ENCODE peak calls at places on chromosomes 6 and 20, in four cellular contexts. One of them, this sample, is unnamed.

GRCh38 chr20:35085477-35086225 is 7.0 kb downstream of the TRPC4AP start:
- DNase-seq in HL-60: peak
- DNase-seq in K562: no peak
- DNase-seq in GM12878: no peak
- DNase-seq in this sample: no peak

GRCh38 chr6:98944598-98945011 is 3.1 kb downstream of the FBXL4 start:
- DNase-seq in HL-60: no peak
- DNase-seq in K562: no peak
- DNase-seq in GM12878: no peak
- DNase-seq in this sample: no peak

GRCh38 chr6:91569071-91569470 is 982.2 kb upstream of the MAP3K7 start:
- DNase-seq in HL-60: no peak
- DNase-seq in K562: no peak
- DNase-seq in GM12878: no peak
- DNase-seq in this sample: no peak

GRCh38 chr6:144718431-144718830 is 433.3 kb downstream of the UTRN start:
- DNase-seq in HL-60: no peak
- DNase-seq in K562: no peak
- DNase-seq in GM12878: no peak
- DNase-seq in this sample: no peak

GRCh38 chr6:16239798-16240123 is 1.4 kb downstream of the GMPR start:
- DNase-seq in HL-60: no peak
- DNase-seq in K562: peak
- DNase-seq in GM12878: no peak
- DNase-seq in this sample: peak

GRCh38 chr20:44959082-44959895 is 908 bp downstream of the TOMM34 start:
- DNase-seq in HL-60: peak
- DNase-seq in K562: no peak
- DNase-seq in GM12878: no peak
- DNase-seq in this sample: no peak

GRCh38 chr6:74177496-74177895 is 481.5 kb downstream of the CD109 start:
- DNase-seq in HL-60: no peak
- DNase-seq in K562: no peak
- DNase-seq in GM12878: no peak
- DNase-seq in this sample: no peak

GRCh38 chr6:31541059-31541657 is 645 bp downstream of the DDX39B start:
- DNase-seq in HL-60: peak
- DNase-seq in K562: peak
- DNase-seq in GM12878: no peak
- DNase-seq in this sample: no peak

GRCh38 chr20:47956261-47956995 is 171.1 kb upstream of the SULF2 start:
- DNase-seq in HL-60: no peak
- DNase-seq in K562: no peak
- DNase-seq in GM12878: no peak
- DNase-seq in this sample: no peak

GRCh38 chr6:100657678-100658330 is 193.1 kb upstream of the SIM1 start:
- DNase-seq in HL-60: no peak
- DNase-seq in K562: no peak
- DNase-seq in GM12878: no peak
- DNase-seq in this sample: no peak

GRCh38 chr6:107511410-107512070 is 21.6 kb downstream of the SOBP start:
- DNase-seq in HL-60: no peak
- DNase-seq in K562: no peak
- DNase-seq in GM12878: no peak
- DNase-seq in this sample: no peak

GRCh38 chr6:104527761-104528415 is 331.8 kb downstream of the HACE1 start:
- DNase-seq in HL-60: peak
- DNase-seq in K562: peak
- DNase-seq in GM12878: no peak
- DNase-seq in this sample: no peak

GRCh38 chr6:27267865-27268444 is 20.5 kb downstream of the PRSS16 start:
- DNase-seq in HL-60: no peak
- DNase-seq in K562: no peak
- DNase-seq in GM12878: no peak
- DNase-seq in this sample: no peak

GRCh38 chr6:134049176-134049575 is 3.2 kb downstream of the SLC2A12 start:
- DNase-seq in HL-60: no peak
- DNase-seq in K562: no peak
- DNase-seq in GM12878: no peak
- DNase-seq in this sample: no peak

GRCh38 chr6:137761487-137761886 is 105.6 kb upstream of the TNFAIP3 start:
- DNase-seq in HL-60: no peak
- DNase-seq in K562: no peak
- DNase-seq in GM12878: no peak
- DNase-seq in this sample: no peak

GRCh38 chr6:170137176-170137891 is 153.5 kb downstream of the DLL1 start:
- DNase-seq in HL-60: no peak
- DNase-seq in K562: no peak
- DNase-seq in GM12878: no peak
- DNase-seq in this sample: no peak

GRCh38 chr20:54350415-54350814 is 125.0 kb upstream of the DOK5 start:
- DNase-seq in HL-60: no peak
- DNase-seq in K562: no peak
- DNase-seq in GM12878: no peak
- DNase-seq in this sample: no peak

GRCh38 chr20:45041464-45042337 is 59.2 kb downstream of the KCNS1 start:
- DNase-seq in HL-60: no peak
- DNase-seq in K562: no peak
- DNase-seq in GM12878: no peak
- DNase-seq in this sample: no peak

GRCh38 chr6:5898102-5898501 is 108.6 kb downstream of the NRN1 start:
- DNase-seq in HL-60: no peak
- DNase-seq in K562: no peak
- DNase-seq in GM12878: no peak
- DNase-seq in this sample: no peak

GRCh38 chr6:157228421-157229218 is 94.7 kb downstream of the TMEM242 start:
- DNase-seq in HL-60: no peak
- DNase-seq in K562: peak
- DNase-seq in GM12878: no peak
- DNase-seq in this sample: no peak

GRCh38 chr6:134410531-134410930 is 92.6 kb upstream of the SGK1 start:
- DNase-seq in HL-60: no peak
- DNase-seq in K562: no peak
- DNase-seq in GM12878: no peak
- DNase-seq in this sample: no peak

GRCh38 chr6:150129616-150130505 is 13.0 kb upstream of the PPP1R14C start:
- DNase-seq in HL-60: no peak
- DNase-seq in K562: no peak
- DNase-seq in GM12878: no peak
- DNase-seq in this sample: no peak

GRCh38 chr20:3775457-3775856 is 5.8 kb downstream of the SPEF1 start:
- DNase-seq in HL-60: no peak
- DNase-seq in K562: no peak
- DNase-seq in GM12878: no peak
- DNase-seq in this sample: no peak

GRCh38 chr20:22925613-22925983 is 109.5 kb upstream of the SSTR4 start:
- DNase-seq in HL-60: no peak
- DNase-seq in K562: no peak
- DNase-seq in GM12878: no peak
- DNase-seq in this sample: no peak

GRCh38 chr6:120083186-120083585 is 733.6 kb upstream of the MAN1A1 start:
- DNase-seq in HL-60: peak
- DNase-seq in K562: no peak
- DNase-seq in GM12878: no peak
- DNase-seq in this sample: no peak

DNA sequence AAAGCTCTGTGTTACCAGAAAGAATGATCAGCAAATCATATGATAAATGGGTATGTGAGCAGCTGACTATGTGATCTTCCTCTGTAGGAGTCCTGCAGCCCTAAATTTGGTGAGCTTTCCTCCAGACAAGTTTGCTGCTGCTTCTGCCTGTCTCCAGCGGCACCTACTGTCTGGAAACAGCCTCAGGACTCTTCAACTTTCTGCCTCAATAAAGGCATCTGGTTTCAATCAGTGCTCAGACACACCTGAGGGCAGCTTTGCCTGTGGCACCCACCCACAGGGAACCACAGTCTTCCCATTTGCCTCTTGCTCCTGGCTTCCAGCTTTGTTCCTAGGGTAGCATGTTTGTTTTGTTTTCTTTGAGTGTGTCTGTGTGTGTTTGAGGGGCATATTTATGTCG is 727.9 kb upstream of the MAN1A1 start:
- DNase-seq in HL-60: no peak
- DNase-seq in K562: no peak
- DNase-seq in GM12878: no peak
- DNase-seq in this sample: no peak
- TF ChIP-seq SPI1 in HL-60: no peak
- TF ChIP-seq SPI1 in K562: no peak
- TF ChIP-seq SPI1 in GM12878: no peak
- TF ChIP-seq SPI1 in this sample: no peak

DNA sequence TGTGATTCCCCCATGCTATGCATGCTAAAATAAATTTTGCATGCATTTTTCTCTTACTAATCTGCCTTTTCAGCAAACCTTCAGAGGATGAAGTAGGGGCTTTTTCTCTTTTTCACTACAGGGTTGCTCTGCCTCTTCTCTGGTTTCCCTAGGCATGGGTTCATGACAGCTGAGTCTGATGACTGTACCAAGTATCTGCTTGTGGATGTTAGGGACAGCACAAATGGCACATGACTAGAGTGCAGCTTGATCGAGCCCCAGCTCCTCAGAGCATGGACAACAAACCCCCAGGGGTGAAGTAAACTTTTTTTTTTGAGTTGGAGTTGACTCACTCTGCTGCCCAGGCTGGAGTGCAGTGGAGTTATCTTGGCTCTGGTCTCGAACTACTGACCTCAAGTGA is 57.1 kb upstream of the GCM1 start:
- DNase-seq in HL-60: no peak
- DNase-seq in K562: no peak
- DNase-seq in GM12878: no peak
- DNase-seq in this sample: no peak
- TF ChIP-seq SPI1 in HL-60: no peak
- TF ChIP-seq SPI1 in K562: no peak
- TF ChIP-seq SPI1 in GM12878: no peak
- TF ChIP-seq SPI1 in this sample: no peak

GRCh38 chr6:51300510-51300909 is 481.8 kb downstream of the TFAP2B start:
- DNase-seq in HL-60: no peak
- DNase-seq in K562: no peak
- DNase-seq in GM12878: no peak
- DNase-seq in this sample: no peak

GRCh38 chr6:51303313-51303712 is 484.6 kb downstream of the TFAP2B start:
- DNase-seq in HL-60: peak
- DNase-seq in K562: no peak
- DNase-seq in GM12878: no peak
- DNase-seq in this sample: no peak

GRCh38 chr6:51301969-51302368 is 483.3 kb downstream of the TFAP2B start:
- DNase-seq in HL-60: peak
- DNase-seq in K562: no peak
- DNase-seq in GM12878: no peak
- DNase-seq in this sample: no peak

DNA sequence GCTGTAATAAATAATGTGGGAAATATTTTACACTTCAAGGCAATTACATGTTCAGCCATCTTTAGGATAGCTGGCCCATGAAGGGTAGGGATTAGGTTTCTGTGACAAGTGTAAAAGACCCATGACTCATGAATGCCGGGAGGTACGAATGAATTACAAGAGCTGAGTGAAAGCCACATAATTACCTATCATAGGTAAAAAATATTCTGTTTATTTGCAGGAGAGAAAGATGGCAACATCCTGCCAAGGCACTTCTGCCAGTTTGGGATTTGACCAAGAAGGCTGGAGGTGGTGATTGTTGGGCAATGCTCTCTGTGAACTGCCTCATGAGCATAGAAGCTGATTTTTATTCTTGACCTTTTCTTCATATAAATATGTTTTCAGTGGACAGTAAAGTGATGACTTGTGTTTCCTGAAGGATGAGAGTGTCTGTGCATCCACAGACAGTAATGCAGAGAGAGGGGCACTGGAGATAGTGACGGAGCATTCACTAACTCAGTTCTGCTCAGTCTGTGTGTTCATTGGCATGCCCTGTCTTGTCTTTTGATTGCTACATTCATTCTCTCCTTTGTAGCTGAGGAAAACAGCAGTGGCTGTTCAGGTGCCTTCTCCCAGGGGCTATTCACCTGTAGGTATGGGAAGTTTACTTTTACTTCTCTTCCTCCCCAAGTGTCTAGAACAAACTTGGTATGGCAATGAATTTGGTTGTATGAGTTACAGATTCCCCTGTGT is 481.1 kb downstream of the TFAP2B start:
- DNase-seq in HL-60: no peak
- DNase-seq in K562: no peak
- DNase-seq in GM12878: no peak
- DNase-seq in this sample: no peak
- TF ChIP-seq SPI1 in HL-60: no peak
- TF ChIP-seq SPI1 in K562: no peak
- TF ChIP-seq SPI1 in GM12878: no peak
- TF ChIP-seq SPI1 in this sample: no peak

DNA sequence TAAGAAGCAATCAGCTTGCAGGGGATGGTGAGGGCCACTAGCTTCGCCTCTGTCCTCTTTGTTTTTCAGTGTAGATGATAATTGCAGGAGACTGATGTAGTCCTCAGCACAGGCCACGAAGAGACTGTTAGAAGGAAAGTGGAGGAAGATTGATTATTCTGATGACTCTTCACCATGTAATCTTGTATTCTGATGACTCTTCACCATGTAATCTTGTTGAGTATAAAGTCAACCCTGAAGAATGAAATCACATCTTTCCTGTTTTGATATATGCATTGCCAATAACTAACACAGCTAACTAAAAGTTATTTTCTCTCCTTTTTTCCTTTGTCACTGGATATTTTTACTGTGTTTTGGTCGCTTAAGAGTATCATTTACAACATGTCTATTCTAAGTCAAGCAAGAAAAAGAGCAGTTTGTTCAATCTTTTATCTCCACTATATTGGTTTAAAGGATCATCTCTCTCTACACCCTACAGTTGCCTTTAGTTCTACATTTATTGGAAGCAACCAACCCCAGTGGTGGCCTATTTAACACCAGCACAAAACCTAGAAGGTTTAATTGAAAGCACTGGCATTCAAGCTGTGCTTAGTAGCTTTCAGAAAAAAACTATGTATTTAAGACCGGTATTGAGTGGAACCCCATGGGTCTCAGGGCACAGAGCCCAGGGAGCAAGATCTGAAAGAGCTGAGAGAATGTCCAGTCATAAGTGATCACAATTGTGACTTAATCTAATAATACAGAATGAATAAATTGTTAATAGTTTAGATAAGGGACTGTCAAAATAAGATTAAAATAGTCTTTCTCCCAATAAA is 107.2 kb upstream of the BTBD3 start:
- DNase-seq in HL-60: no peak
- DNase-seq in K562: no peak
- DNase-seq in GM12878: no peak
- DNase-seq in this sample: no peak
- TF ChIP-seq SPI1 in HL-60: no peak
- TF ChIP-seq SPI1 in K562: no peak
- TF ChIP-seq SPI1 in GM12878: no peak
- TF ChIP-seq SPI1 in this sample: no peak